ENCODE peak calls at places on chromosomes 1 and 21, in eight cellular contexts. S is GM20000, P is upper lobe of right lung, F is HL-60, A is cardiac fibroblast, L is mammary epithelial cell, Q is Panc1, N is BJ. W is an unnamed sample.

GRCh38 chr1:109131059-109131458 is 17.1 kb downstream of the ELAPOR1 start:
- DNase-seq in S (no peak), P (no peak), F (no peak), A (no peak), L (no peak), Q (no peak), N (no peak), W (no peak)

GRCh38 chr1:77514871-77515776 is 167.3 kb downstream of the ZZZ3 start:
- DNase-seq in S (no peak), P (no peak), F (peak; percentile 65), A (peak; percentile 83), L (no peak), Q (no peak), N (peak; percentile 62), W (peak; percentile 40)

GRCh38 chr1:3545363-3546047 is 65.8 kb downstream of the MEGF6 start:
- DNase-seq in S (no peak), P (no peak), F (no peak), A (no peak), L (no peak), Q (no peak), N (no peak), W (peak; percentile 57)

GRCh38 chr1:29703596-29703995 is 467.3 kb downstream of the PTPRU start:
- DNase-seq in S (peak; percentile 61), P (peak; percentile 44), F (peak; percentile 13), A (peak; percentile 67), L (peak; percentile 45), Q (no peak), N (no peak), W (peak; percentile 51)

GRCh38 chr1:62034790-62035189 is 159.9 kb upstream of the L1TD1 start:
- DNase-seq in S (no peak), P (no peak), F (no peak), A (no peak), L (no peak), Q (no peak), N (no peak), W (no peak)

GRCh38 chr1:27572019-27572678 is 31.8 kb downstream of the AHDC1 start:
- DNase-seq in S (no peak), P (no peak), F (no peak), A (no peak), L (no peak), Q (no peak), N (no peak), W (peak; percentile 32)

GRCh38 chr21:45541221-45542039 is 810 bp downstream of the SLC19A1 start:
- DNase-seq in S (peak; percentile 96), P (peak; percentile 90), F (peak; percentile 90), A (peak; percentile 72), L (peak; percentile 39), Q (no peak), N (no peak), W (peak; percentile 36)

GRCh38 chr1:29122987-29123870 is 474 bp downstream of the TMEM200B start:
- DNase-seq in S (peak; percentile 69), P (no peak), F (no peak), A (peak; percentile 40), L (no peak), Q (no peak), N (no peak), W (peak; percentile 55)

GRCh38 chr1:72567511-72567910 is 285.2 kb upstream of the NEGR1 start:
- DNase-seq in S (no peak), P (no peak), F (no peak), A (peak; percentile 46), L (no peak), Q (no peak), N (no peak), W (no peak)

GRCh38 chr1:156845953-156846545 is 12.9 kb downstream of the INSRR start:
- DNase-seq in S (peak; percentile 15), P (no peak), F (no peak), A (no peak), L (no peak), Q (no peak), N (no peak), W (no peak)

GRCh38 chr1:165539306-165539705 is 4.5 kb upstream of the LRRC52 start:
- DNase-seq in S (no peak), P (no peak), F (no peak), A (no peak), L (peak; percentile 6), Q (no peak), N (no peak), W (no peak)

GRCh38 chr1:192476802-192477298 is 98.7 kb upstream of the RGS1 start:
- DNase-seq in S (no peak), P (no peak), F (peak; percentile 11), A (peak; percentile 84), L (peak; percentile 3), Q (no peak), N (no peak), W (no peak)

GRCh38 chr1:234961468-234962339 is 166.9 kb downstream of the TOMM20 start:
- DNase-seq in S (peak; percentile 48), P (no peak), F (peak; percentile 79), A (peak; percentile 94), L (no peak), Q (no peak), N (peak; percentile 77), W (no peak)

GRCh38 chr1:221874285-221875003 is 132.6 kb upstream of the DUSP10 start:
- DNase-seq in S (no peak), P (no peak), F (no peak), A (no peak), L (no peak), Q (no peak), N (peak; percentile 73), W (no peak)

GRCh38 chr21:38831526-38832467 is 26.1 kb downstream of the ETS2 start:
- DNase-seq in S (peak; percentile 66), P (no peak), F (peak; percentile 97), A (peak; percentile 99), L (peak; percentile 98), Q (no peak), N (peak; percentile 93), W (no peak)

GRCh38 chr21:45880097-45881068 is 101.2 kb upstream of the COL6A1 start:
- DNase-seq in S (peak; percentile 79), P (peak; percentile 75), F (peak; percentile 76), A (peak; percentile 81), L (peak; percentile 67), Q (peak; percentile 10), N (no peak), W (peak; percentile 82)

GRCh38 chr21:22416555-22416954 is 1418.3 kb downstream of the NCAM2 start:
- DNase-seq in S (no peak), P (no peak), F (no peak), A (no peak), L (no peak), Q (no peak), N (no peak), W (no peak)

GRCh38 chr1:167746988-167747655 is 25.3 kb downstream of the MPZL1 start:
- DNase-seq in S (no peak), P (no peak), F (no peak), A (no peak), L (no peak), Q (no peak), N (no peak), W (no peak)

GRCh38 chr1:2935766-2936390 is 85.4 kb upstream of the ACTRT2 start:
- DNase-seq in S (no peak), P (no peak), F (no peak), A (no peak), L (no peak), Q (no peak), N (no peak), W (no peak)

GRCh38 chr1:31042656-31043055 is 22.9 kb downstream of the PUM1 start:
- DNase-seq in S (no peak), P (no peak), F (no peak), A (no peak), L (no peak), Q (no peak), N (no peak), W (no peak)

DNA sequence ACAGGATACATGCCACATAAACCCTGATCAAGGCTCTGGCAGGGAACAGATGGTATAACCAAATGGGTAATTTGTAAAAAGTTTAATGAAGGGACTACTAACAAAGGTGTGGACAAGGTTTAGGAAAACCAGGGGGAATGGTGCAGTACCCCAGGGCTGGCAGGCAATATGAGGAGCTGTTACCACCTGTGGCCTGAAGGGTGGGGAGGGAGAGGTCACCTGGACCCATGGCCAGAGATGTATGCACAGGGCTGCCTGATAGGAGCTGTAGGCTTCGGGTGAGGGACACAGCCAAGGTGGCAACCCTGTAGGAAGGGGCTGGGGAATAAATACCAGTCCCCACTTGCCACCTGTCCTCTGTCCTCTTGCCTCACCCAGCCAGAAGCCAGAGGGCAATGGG is 51.4 kb upstream of the ID3 start:
- DNase-seq in S (no peak), P (no peak), F (no peak), A (no peak), L (no peak), Q (no peak), N (no peak), W (no peak)
- TF ChIP-seq CTCF in S (no peak), P (no peak), F (no peak), A (no peak), L (no peak), Q (no peak), N (no peak), W (no peak)

GRCh38 chr1:23958810-23959460 is 693 bp upstream of the PNRC2 start:
- DNase-seq in S (peak; percentile 91), P (peak; percentile 94), F (peak; percentile 99), A (peak; percentile 94), L (peak; percentile 88), Q (no peak), N (peak; percentile 60), W (peak; percentile 76)
- TF ChIP-seq CTCF in S (no peak), P (peak; percentile 50), F (peak; percentile 23), A (peak; percentile 36), L (no peak), Q (peak; percentile 50), N (peak; percentile 36), W (no peak)

GRCh38 chr1:6635910-6636760 is 11.5 kb downstream of the THAP3 start:
- DNase-seq in S (no peak), P (no peak), F (no peak), A (peak; percentile 15), L (no peak), Q (no peak), N (no peak), W (no peak)
- TF ChIP-seq CTCF in S (no peak), P (no peak), F (no peak), A (no peak), L (no peak), Q (no peak), N (no peak), W (no peak)

GRCh38 chr1:111481387-111482221 is 7.8 kb downstream of the C1orf162 start:
- DNase-seq in S (peak; percentile 69), P (peak; percentile 90), F (peak; percentile 88), A (peak; percentile 80), L (peak; percentile 59), Q (peak; percentile 46), N (no peak), W (peak; percentile 77)
- TF ChIP-seq CTCF in S (peak; percentile 87), P (peak; percentile 68), F (peak; percentile 60), A (peak; percentile 80), L (peak; percentile 73), Q (peak; percentile 70), N (peak; percentile 87), W (no peak)